ENCODE peak calls at places on chromosomes 13 and 19, in ten cellular contexts. L is breast epithelium; Q is neural progenitor cell; F is PC-3; G is kidney; U is hepatocyte; X is CD8-positive, alpha-beta T cell; A is astrocyte; H is PC-9; I is stomach. E is an unnamed sample.

GRCh38 chr19:45922281-45922680 is 7.7 kb upstream of the NANOS2 start:
- DNase-seq in I (no peak), G (peak), L (no peak), A (no peak), U (no peak), X (no peak), Q (peak), H (no peak), F (peak), E (no peak)

GRCh38 chr13:31431722-31432137 is 232.0 kb downstream of the B3GLCT start:
- DNase-seq in X (no peak), Q (peak), F (peak), A (peak), U (peak), I (peak), H (no peak), L (no peak), G (no peak), E (peak)

GRCh38 chr13:31864307-31864706 is 125.0 kb downstream of the RXFP2 start:
- DNase-seq in U (no peak), X (no peak), I (no peak), H (no peak), G (no peak), A (no peak), F (no peak), Q (no peak), L (no peak), E (no peak)

GRCh38 chr13:75181906-75182305 is 300.1 kb downstream of the TBC1D4 start:
- DNase-seq in A (peak), X (no peak), L (no peak), Q (no peak), H (no peak), U (no peak), G (no peak), F (peak), I (no peak), E (no peak)

GRCh38 chr19:1177322-1178114 is 3.5 kb upstream of the SBNO2 start:
- DNase-seq in G (peak), A (peak), X (no peak), Q (no peak), I (no peak), F (peak), H (peak), L (no peak), U (peak), E (peak)

GRCh38 chr13:109869312-109870237 is 83.2 kb upstream of the IRS2 start:
- DNase-seq in L (peak), F (no peak), U (no peak), X (no peak), G (peak), A (peak), I (peak), H (peak), Q (no peak), E (peak)

GRCh38 chr19:51693246-51693645 is at the start of gene SPACA6:
- DNase-seq in A (no peak), H (no peak), L (no peak), I (no peak), F (no peak), Q (no peak), X (no peak), G (no peak), U (no peak), E (no peak)

GRCh38 chr13:24097064-24097463 is 63.5 kb upstream of the SPATA13 start:
- DNase-seq in F (peak), H (peak), L (no peak), A (no peak), G (no peak), I (no peak), U (no peak), X (no peak), Q (no peak), E (no peak)

GRCh38 chr19:32863301-32863700 is 6.3 kb downstream of the SLC7A9 start:
- DNase-seq in U (no peak), X (no peak), H (no peak), I (no peak), G (no peak), Q (no peak), F (no peak), A (no peak), L (no peak), E (no peak)

GRCh38 chr19:49132974-49133609 is 13.7 kb downstream of the PPFIA3 start:
- DNase-seq in U (no peak), G (peak), X (peak), Q (peak), F (no peak), I (peak), A (no peak), L (no peak), H (peak), E (no peak)

GRCh38 chr19:30911491-30911890 is 437.7 kb downstream of the TSHZ3 start:
- DNase-seq in H (no peak), X (no peak), L (no peak), G (no peak), F (no peak), A (no peak), U (no peak), Q (no peak), I (no peak), E (no peak)

GRCh38 chr19:37226248-37226647 is 8.2 kb downstream of the ZNF383 start:
- DNase-seq in X (no peak), A (no peak), H (no peak), I (no peak), U (no peak), L (no peak), F (no peak), G (no peak), Q (no peak), E (no peak)

GRCh38 chr19:279656-280055 is 11.5 kb downstream of the PLPP2 start:
- DNase-seq in G (no peak), U (no peak), Q (no peak), F (no peak), L (no peak), X (no peak), H (no peak), A (no peak), I (no peak), E (no peak)

GRCh38 chr19:13206581-13206980 is 56.4 kb downstream of the IER2 start:
- DNase-seq in X (no peak), U (no peak), H (no peak), F (no peak), G (no peak), Q (no peak), I (no peak), A (no peak), L (no peak), E (no peak)

GRCh38 chr13:56864451-56864850 is 276.3 kb upstream of the PRR20A start:
- DNase-seq in I (no peak), U (no peak), F (peak), X (no peak), Q (no peak), H (no peak), G (no peak), A (peak), L (no peak), E (no peak)

GRCh38 chr13:75699062-75699461 is 62.9 kb downstream of the LMO7 start:
- DNase-seq in X (no peak), U (no peak), H (no peak), L (no peak), I (no peak), Q (no peak), G (no peak), F (no peak), A (no peak), E (no peak)

GRCh38 chr19:47243364-47243775 is 12.4 kb upstream of the BBC3 start:
- DNase-seq in F (no peak), L (no peak), I (no peak), H (no peak), A (peak), Q (no peak), U (no peak), X (peak), G (no peak), E (no peak)

GRCh38 chr19:12779162-12779993 is 4.0 kb upstream of the HOOK2 start:
- DNase-seq in G (peak), X (no peak), U (peak), Q (peak), A (peak), H (peak), I (no peak), F (peak), L (no peak), E (no peak)

GRCh38 chr19:3071764-3072163 is 9.5 kb upstream of the TLE5 start:
- DNase-seq in L (no peak), F (no peak), Q (no peak), G (no peak), U (no peak), I (no peak), A (no peak), H (no peak), X (no peak), E (no peak)

GRCh38 chr13:40434516-40435397 is 231.7 kb downstream of the FOXO1 start:
- DNase-seq in I (no peak), A (no peak), H (no peak), X (no peak), L (no peak), Q (no peak), U (no peak), G (no peak), F (no peak), E (no peak)

GRCh38 chr13:72043361-72043760 is 176.4 kb upstream of the DACH1 start:
- DNase-seq in L (no peak), I (no peak), Q (no peak), F (no peak), G (no peak), H (no peak), A (no peak), X (no peak), U (no peak), E (no peak)

GRCh38 chr13:109729031-109729870 is 57.1 kb downstream of the IRS2 start:
- DNase-seq in X (no peak), H (no peak), Q (peak), A (peak), F (no peak), L (no peak), U (no peak), G (no peak), I (no peak), E (no peak)

GRCh38 chr19:17420267-17420924 is 549 bp downstream of the MVB12A start:
- DNase-seq in U (peak), L (no peak), G (peak), I (peak), X (peak), F (peak), H (no peak), Q (peak), A (no peak), E (peak)

GRCh38 chr19:57719424-57719823 is 8.0 kb downstream of the ZNF671 start:
- DNase-seq in H (no peak), I (no peak), F (no peak), A (no peak), X (no peak), G (no peak), Q (no peak), U (no peak), L (no peak), E (no peak)

GRCh38 chr19:7292950-7293794 is 1.0 kb downstream of the INSR start:
- DNase-seq in G (peak), H (no peak), U (peak), L (peak), F (no peak), Q (peak), A (no peak), X (no peak), I (peak), E (no peak)

GRCh38 chr19:7292352-7292949 is 1.8 kb downstream of the INSR start:
- DNase-seq in F (no peak), U (no peak), L (no peak), A (no peak), X (no peak), Q (no peak), I (no peak), G (no peak), H (no peak), E (no peak)

GRCh38 chr19:7293795-7294570 is at the start of gene INSR:
- DNase-seq in G (peak), I (peak), A (peak), L (peak), Q (peak), F (peak), U (peak), H (peak), X (peak), E (peak)

GRCh38 chr19:7295912-7296486 is 1.8 kb upstream of the INSR start:
- DNase-seq in I (no peak), G (peak), H (peak), X (no peak), F (no peak), A (no peak), L (no peak), U (no peak), Q (no peak), E (no peak)

DNA sequence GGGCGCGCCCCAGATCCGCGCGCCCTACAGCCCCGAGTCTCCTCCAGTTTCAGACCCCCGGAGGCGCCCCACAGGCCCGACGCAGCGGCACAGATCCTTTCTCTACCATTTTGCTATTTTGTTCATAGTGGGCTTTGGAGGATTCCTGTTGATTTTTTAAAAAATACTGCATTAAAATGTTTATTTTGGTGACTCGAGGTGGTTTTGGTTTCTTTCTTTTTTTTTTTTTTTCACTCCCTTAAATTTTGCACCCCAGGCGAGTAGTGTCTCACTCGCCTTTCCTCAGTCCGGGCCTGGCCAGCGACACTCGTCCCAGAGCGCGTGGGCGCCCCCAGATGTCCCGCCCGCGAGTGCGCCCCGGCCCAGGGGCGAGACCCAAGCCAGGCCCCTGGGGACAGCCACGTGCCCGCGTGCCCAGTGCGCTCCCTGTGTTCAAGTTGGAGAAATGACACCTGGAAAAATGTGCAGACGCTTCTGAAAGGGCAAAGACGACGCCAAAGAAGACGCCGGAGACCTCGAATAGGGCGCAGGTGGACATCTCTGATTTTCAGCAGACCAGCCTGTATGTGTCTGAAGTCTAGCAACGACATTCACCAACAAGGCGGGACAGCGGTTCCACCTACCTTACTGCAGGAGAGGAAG is 478 bp upstream of the INSR start:
- DNase-seq in G (peak), Q (peak), H (no peak), A (peak), F (peak), U (peak), I (peak), L (peak), X (no peak), E (no peak)
- TF ChIP-seq CTCF in G (peak), Q (peak), H (peak), A (no peak), F (peak), U (peak), I (peak), L (no peak), X (no peak), E (peak)

GRCh38 chr13:65913173-65913572 is 1317.0 kb downstream of the PCDH9 start:
- DNase-seq in F (peak), X (no peak), L (no peak), I (no peak), U (no peak), A (peak), H (no peak), G (no peak), Q (no peak), E (peak)
- H3K27ac ChIP-seq in F (peak), X (no peak), L (no peak), I (no peak), U (no peak), A (peak), H (no peak), G (no peak), Q (no peak), E (no peak)

GRCh38 chr19:5563008-5563431 is 4.7 kb downstream of the TINCR start:
- DNase-seq in Q (no peak), X (no peak), G (no peak), I (no peak), H (no peak), F (no peak), A (no peak), L (no peak), U (no peak), E (no peak)
- TF ChIP-seq CTCF in Q (peak), X (no peak), G (no peak), I (no peak), H (no peak), F (peak), A (no peak), L (no peak), U (no peak), E (no peak)

DNA sequence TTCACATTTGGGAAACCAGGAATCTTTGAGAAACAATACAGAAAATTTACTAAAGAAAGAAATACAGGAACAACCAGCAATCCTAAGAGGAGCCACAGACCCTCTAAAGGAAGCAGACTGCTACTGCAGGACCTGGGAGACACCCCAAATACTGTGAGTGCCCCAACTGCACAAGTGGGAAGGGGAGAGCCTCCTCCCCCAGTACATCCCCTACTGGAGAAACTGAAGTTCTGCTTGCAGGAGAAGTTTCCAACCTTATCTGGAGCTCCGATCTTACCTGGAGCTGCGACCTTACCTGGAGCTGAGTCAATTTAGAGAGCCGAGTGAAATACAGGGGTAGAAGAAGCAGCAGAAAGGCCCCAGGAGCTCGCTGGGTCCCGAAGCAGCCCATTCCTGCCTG is 236.4 kb upstream of the SPRY2 start:
- DNase-seq in H (no peak), F (no peak), L (no peak), X (no peak), U (no peak), G (no peak), I (no peak), A (no peak), Q (no peak), E (no peak)
- H3K27ac ChIP-seq in H (no peak), F (no peak), L (no peak), X (no peak), U (no peak), G (no peak), I (no peak), A (no peak), Q (no peak), E (no peak)

DNA sequence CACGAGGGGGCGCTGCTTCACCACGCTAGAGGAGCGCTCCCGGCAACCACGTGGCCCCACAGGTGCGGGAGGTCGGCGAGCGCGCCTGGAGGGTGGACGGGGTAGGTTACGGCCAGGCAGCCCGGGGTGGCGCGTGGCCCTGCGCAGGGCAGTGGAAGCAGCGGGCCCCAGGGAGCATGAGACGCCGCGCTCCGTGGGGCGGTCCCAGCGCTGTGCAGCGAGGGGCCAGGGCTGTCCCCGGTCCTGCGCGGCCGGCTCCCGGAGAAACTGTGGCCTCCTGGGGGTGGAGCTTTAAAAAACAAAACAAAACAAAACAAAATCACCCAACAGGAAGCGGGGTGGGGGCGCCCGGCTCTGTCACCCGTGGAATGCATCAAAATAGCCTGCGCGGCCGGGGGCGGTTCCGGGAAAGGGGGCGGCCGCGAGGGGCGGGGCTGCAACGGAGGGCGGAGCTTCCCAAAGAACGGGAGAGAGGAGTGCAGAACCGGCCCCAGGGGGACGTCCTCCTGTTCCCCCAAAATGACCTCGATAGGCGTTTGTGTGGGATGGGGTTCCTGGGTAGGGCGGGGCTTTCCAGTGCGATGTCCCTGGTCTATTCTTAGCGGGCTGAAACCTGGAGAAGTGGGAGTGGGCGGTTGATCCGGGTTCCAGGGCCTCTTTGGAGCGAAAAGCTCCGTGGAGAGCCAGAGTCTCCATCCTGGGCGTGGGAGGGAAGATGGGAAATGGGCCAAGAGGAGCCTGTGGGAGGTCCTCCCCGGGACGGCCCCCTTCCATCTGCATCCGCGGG is 27.3 kb downstream of the NUMBL start:
- DNase-seq in U (peak), A (peak), X (peak), F (peak), G (peak), H (peak), Q (peak), I (peak), L (peak), E (peak)
- TF ChIP-seq CTCF in U (peak), A (no peak), X (peak), F (peak), G (no peak), H (peak), Q (peak), I (peak), L (no peak), E (peak)

DNA sequence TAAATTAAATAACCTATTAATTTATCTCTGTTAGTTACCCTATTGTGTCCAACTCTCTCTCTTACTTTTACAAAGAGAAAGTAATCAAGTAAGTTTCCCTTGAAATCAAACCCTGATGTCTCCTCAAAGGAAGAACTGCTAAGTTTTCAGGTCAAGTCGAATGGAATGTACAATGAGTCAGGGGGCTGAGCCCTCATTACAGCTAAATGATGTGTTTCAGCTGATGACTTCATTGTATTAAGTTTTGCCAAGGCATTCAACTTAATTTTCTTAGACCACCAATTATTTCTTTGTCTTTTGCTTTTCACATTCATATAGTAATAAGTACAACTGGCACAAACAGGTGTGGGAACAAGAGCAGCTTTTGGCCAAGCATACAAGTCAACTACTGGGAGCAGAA is 54.7 kb upstream of the DCT start:
- DNase-seq in Q (no peak), X (no peak), L (no peak), U (no peak), G (no peak), F (no peak), H (peak), I (no peak), A (peak), E (no peak)
- H3K27ac ChIP-seq in Q (no peak), X (no peak), L (no peak), U (no peak), G (no peak), F (no peak), H (no peak), I (no peak), A (no peak), E (no peak)

DNA sequence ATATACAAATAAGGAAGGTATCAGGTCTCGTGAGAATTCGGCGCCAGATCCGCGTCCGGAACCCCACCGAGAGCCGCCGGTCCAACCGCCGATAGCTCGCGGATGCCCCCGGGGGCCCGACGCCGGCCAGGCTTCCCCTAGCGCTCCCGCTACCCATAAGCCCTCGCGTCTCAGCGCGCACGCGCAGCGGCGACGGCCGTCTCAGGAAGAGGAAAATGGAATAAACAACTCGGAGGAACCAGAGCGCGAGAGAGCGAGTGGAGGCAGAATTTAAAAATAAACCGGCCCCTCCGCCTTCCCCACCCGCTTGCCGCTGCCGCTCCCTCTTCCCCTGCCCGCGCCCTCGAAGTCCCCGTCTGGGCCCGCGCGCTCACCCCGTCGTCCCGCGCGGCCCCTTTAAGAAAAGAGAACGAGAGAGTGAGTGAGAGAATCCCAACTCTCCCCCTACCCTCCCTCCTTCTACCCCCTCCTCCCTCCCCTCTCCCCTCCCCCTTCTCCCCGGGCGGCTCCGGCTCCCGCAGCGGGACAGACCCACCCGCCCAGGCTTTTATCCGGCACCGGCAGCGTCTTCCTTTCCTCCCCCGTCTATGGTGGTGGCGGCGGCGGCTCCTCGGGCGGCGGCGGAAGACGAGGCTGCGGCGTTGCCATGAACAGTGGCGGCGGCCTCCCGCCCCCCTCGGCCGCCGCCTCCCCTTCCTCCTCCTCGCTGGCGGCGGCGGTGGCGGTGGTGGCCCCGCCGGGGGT is at the start of gene PAN3:
- DNase-seq in L (peak), Q (peak), X (peak), G (peak), A (peak), H (peak), I (peak), U (peak), F (peak), E (peak)
- TF ChIP-seq CTCF in L (no peak), Q (peak), X (no peak), G (no peak), A (no peak), H (no peak), I (no peak), U (peak), F (no peak), E (no peak)

GRCh38 chr19:10615429-10616023 is 9.8 kb upstream of the SLC44A2 start:
- DNase-seq in I (no peak), X (no peak), G (no peak), U (no peak), L (no peak), Q (no peak), A (no peak), F (no peak), H (no peak), E (no peak)
- H3K27ac ChIP-seq in I (peak), X (no peak), G (no peak), U (no peak), L (no peak), Q (no peak), A (no peak), F (no peak), H (peak), E (peak)

E was measured in RWPE1.